ENCODE peak calls at places on chromosomes 6 and 20, in seven cellular contexts. H is GM23248, O is neural progenitor cell, Y is hepatocyte, U is GM23338, T is SK-N-SH, W is MM.1S. A is an unnamed sample.
A peak's percentile ranks its signal among the peaks of the same experiment; 100 is the strongest.

GRCh38 chr6:118325220-118325860 is 222.8 kb upstream of the PLN start:
- DNase-seq in H (peak; percentile 57), O (no peak), Y (no peak), U (no peak), T (no peak), W (no peak), A (no peak)

GRCh38 chr6:36268478-36269248 is 1.2 kb upstream of the PNPLA1 start:
- DNase-seq in H (peak; percentile 45), O (no peak), Y (peak; percentile 55), U (no peak), T (no peak), W (no peak), A (no peak)

GRCh38 chr6:142187209-142187608 is 40.1 kb downstream of the VTA1 start:
- DNase-seq in H (peak; percentile 7), O (no peak), Y (peak; percentile 14), U (no peak), T (no peak), W (no peak), A (no peak)

GRCh38 chr6:98124176-98124575 is 710.2 kb upstream of the POU3F2 start:
- DNase-seq in H (peak; percentile 11), O (no peak), Y (no peak), U (no peak), T (no peak), W (no peak), A (no peak)

GRCh38 chr6:42702200-42702599 is 20.2 kb downstream of the PRPH2 start:
- DNase-seq in H (peak; percentile 43), O (no peak), Y (no peak), U (no peak), T (no peak), W (peak; percentile 65), A (peak; percentile 36)

GRCh38 chr6:111824608-111825337 is 48.5 kb downstream of the FYN start:
- DNase-seq in H (no peak), O (no peak), Y (no peak), U (no peak), T (no peak), W (peak; percentile 26), A (no peak)

GRCh38 chr6:138250513-138251247 is 32.4 kb upstream of the PBOV1 start:
- DNase-seq in H (peak; percentile 90), O (no peak), Y (peak; percentile 71), U (no peak), T (no peak), W (no peak), A (no peak)

GRCh38 chr6:158284340-158285210 is 27.7 kb upstream of the TULP4 start:
- DNase-seq in H (peak; percentile 83), O (peak; percentile 54), Y (peak; percentile 61), U (peak; percentile 76), T (no peak), W (peak; percentile 74), A (no peak)

GRCh38 chr20:45970646-45971424 is 1.2 kb downstream of the ZNF335 start:
- DNase-seq in H (peak; percentile 75), O (peak; percentile 30), Y (peak; percentile 44), U (no peak), T (peak; percentile 53), W (peak; percentile 12), A (no peak)

GRCh38 chr20:41175727-41176330 is 38.5 kb downstream of the PLCG1 start:
- DNase-seq in H (no peak), O (no peak), Y (no peak), U (no peak), T (no peak), W (no peak), A (no peak)

GRCh38 chr20:51386586-51386985 is 155.9 kb downstream of the NFATC2 start:
- DNase-seq in H (no peak), O (no peak), Y (no peak), U (no peak), T (no peak), W (no peak), A (no peak)

GRCh38 chr20:3777726-3778629 is 3.3 kb downstream of the SPEF1 start:
- DNase-seq in H (peak; percentile 80), O (peak; percentile 81), Y (peak; percentile 69), U (peak; percentile 85), T (peak; percentile 90), W (no peak), A (no peak)

GRCh38 chr6:33313105-33313708 is 671 bp downstream of the TAPBP start:
- DNase-seq in H (peak; percentile 80), O (peak; percentile 72), Y (peak; percentile 68), U (peak; percentile 75), T (peak; percentile 79), W (peak; percentile 26), A (no peak)

GRCh38 chr6:48071833-48072232 is 39.2 kb downstream of the PTCHD4 start:
- DNase-seq in H (no peak), O (no peak), Y (no peak), U (no peak), T (no peak), W (no peak), A (no peak)

GRCh38 chr6:68239034-68239433 is 396.0 kb upstream of the ADGRB3 start:
- DNase-seq in H (no peak), O (no peak), Y (no peak), U (no peak), T (no peak), W (no peak), A (no peak)

GRCh38 chr20:46348231-46348803 is 40.0 kb upstream of the CDH22 start:
- DNase-seq in H (peak; percentile 66), O (peak; percentile 81), Y (peak; percentile 63), U (peak; percentile 79), T (no peak), W (no peak), A (no peak)

GRCh38 chr6:36873612-36874011 is 991 bp downstream of the PPIL1 start:
- DNase-seq in H (no peak), O (no peak), Y (no peak), U (peak; percentile 33), T (peak; percentile 54), W (peak; percentile 32), A (no peak)

GRCh38 chr6:100465701-100466409 is 1.1 kb upstream of the SIM1 start:
- DNase-seq in H (peak; percentile 37), O (peak; percentile 61), Y (no peak), U (peak; percentile 25), T (no peak), W (no peak), A (no peak)

GRCh38 chr6:170443151-170443662 is 109.9 kb downstream of the PSMB1 start:
- DNase-seq in H (no peak), O (peak; percentile 47), Y (no peak), U (peak; percentile 53), T (peak; percentile 41), W (no peak), A (no peak)

GRCh38 chr6:57087916-57088315 is 2.1 kb upstream of the ZNF451 start:
- DNase-seq in H (no peak), O (no peak), Y (no peak), U (no peak), T (no peak), W (no peak), A (no peak)

GRCh38 chr6:40376113-40376650 is 211.0 kb downstream of the LRFN2 start:
- DNase-seq in H (no peak), O (no peak), Y (no peak), U (no peak), T (no peak), W (no peak), A (no peak)

GRCh38 chr20:760751-761417 is 7.4 kb downstream of the SLC52A3 start:
- DNase-seq in H (peak; percentile 48), O (peak; percentile 80), Y (peak; percentile 70), U (peak; percentile 79), T (peak; percentile 78), W (peak; percentile 51), A (peak; percentile 47)
- TF ChIP-seq EZH2phosphoT487 in H (no peak), O (no peak), Y (no peak), U (no peak), T (no peak), W (no peak), A (no peak)

GRCh38 chr6:71164890-71165289 is 123.7 kb upstream of the OGFRL1 start:
- DNase-seq in H (no peak), O (no peak), Y (no peak), U (no peak), T (no peak), W (no peak), A (no peak)

GRCh38 chr6:71171478-71172070 is 117.0 kb upstream of the OGFRL1 start:
- DNase-seq in H (no peak), O (no peak), Y (no peak), U (no peak), T (no peak), W (no peak), A (no peak)

GRCh38 chr6:71168233-71168765 is 120.3 kb upstream of the OGFRL1 start:
- DNase-seq in H (no peak), O (no peak), Y (no peak), U (no peak), T (no peak), W (no peak), A (no peak)
- TF ChIP-seq EZH2phosphoT487 in H (no peak), O (no peak), Y (no peak), U (no peak), T (no peak), W (no peak), A (no peak)

GRCh38 chr20:34798328-34798727 is 27.1 kb downstream of the NCOA6 start:
- DNase-seq in H (no peak), O (no peak), Y (no peak), U (no peak), T (no peak), W (no peak), A (no peak)

GRCh38 chr20:34797012-34797720 is 28.3 kb downstream of the NCOA6 start:
- DNase-seq in H (no peak), O (no peak), Y (no peak), U (no peak), T (no peak), W (no peak), A (no peak)

GRCh38 chr20:34794006-34794585 is 31.4 kb downstream of the NCOA6 start:
- DNase-seq in H (no peak), O (no peak), Y (no peak), U (no peak), T (no peak), W (no peak), A (no peak)

DNA sequence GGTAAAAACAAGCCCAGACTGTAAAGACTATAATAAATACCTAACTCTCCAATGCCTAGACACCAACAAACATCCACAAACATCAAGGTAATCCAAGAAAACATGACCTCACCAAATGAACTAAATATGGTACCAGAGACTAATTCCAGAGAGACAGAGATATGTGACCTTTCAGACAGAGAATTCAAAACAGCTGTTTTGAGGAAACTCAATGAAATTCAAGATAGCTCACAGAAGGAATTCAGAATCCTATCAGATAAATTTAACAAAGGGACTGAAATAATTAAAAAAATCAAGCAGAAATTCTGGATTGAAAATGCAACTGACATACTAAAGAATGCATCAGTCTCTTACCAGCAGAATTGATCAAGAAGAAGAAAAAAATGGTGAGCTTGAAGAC is 26.6 kb downstream of the NCOA6 start:
- DNase-seq in H (no peak), O (no peak), Y (no peak), U (no peak), T (no peak), W (no peak), A (no peak)
- TF ChIP-seq EZH2phosphoT487 in H (no peak), O (no peak), Y (no peak), U (no peak), T (no peak), W (no peak), A (no peak)

DNA sequence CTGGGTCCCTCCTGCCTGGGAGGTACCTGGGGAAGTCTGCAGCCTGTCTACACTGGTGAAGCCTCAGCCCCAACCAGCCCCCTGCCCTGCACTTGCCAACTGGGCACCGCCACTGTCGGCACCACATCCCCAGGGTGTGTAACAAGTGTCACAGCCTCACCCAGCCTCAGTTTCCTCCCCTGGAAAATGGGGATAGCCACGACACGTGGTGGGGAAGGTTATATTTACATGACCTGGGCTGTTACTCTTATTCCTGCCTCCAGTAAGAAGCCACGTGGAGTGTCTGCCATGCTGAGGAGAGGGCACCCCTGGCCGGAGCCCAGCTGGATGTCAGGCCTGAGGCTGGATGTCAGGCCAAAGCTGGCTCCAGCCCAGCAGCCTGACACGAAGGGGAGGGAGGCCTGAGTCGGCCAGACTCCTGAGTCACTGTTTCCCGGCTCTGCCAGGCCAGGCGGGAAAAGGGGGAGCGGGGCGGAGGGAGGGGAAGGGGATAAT is 44.9 kb downstream of the SNAI1 start:
- DNase-seq in H (peak; percentile 95), O (no peak), Y (peak; percentile 78), U (no peak), T (peak; percentile 92), W (no peak), A (no peak)
- TF ChIP-seq EZH2phosphoT487 in H (no peak), O (no peak), Y (no peak), U (no peak), T (no peak), W (no peak), A (no peak)